ENCODE peak calls at places on chromosomes 5 and 9, in ten cellular contexts. T is astrocyte of the cerebellum, H is Calu3, V is ovary, I is fibroblast of mammary gland, L is cardiac fibroblast, S is choroid plexus epithelial cell, R is GM20000, X is left lung, F is PC-3. N is an unnamed sample.

GRCh38 chr5:166834246-166834645 is 1457.2 kb upstream of the WWC1 start:
- DNase-seq in L (no peak), R (no peak), S (peak), T (no peak), X (no peak), V (no peak), F (no peak), I (peak), H (no peak), N (no peak)

GRCh38 chr9:101455656-101456235 is 20.2 kb upstream of the ALDOB start:
- DNase-seq in F (no peak), L (peak), X (no peak), T (no peak), S (peak), R (no peak), V (no peak), H (no peak), I (peak), N (no peak)

GRCh38 chr5:107523019-107523680 is 147.6 kb downstream of the EFNA5 start:
- DNase-seq in R (no peak), X (no peak), S (no peak), H (no peak), I (no peak), T (no peak), V (no peak), L (no peak), F (peak), N (no peak)

GRCh38 chr9:79662553-79662956 is 90.8 kb downstream of the TLE4 start:
- DNase-seq in H (no peak), I (no peak), F (no peak), S (peak), T (no peak), X (no peak), R (no peak), V (no peak), L (peak), N (no peak)

GRCh38 chr9:133144887-133145466 is 18.7 kb downstream of the GBGT1 start:
- DNase-seq in F (no peak), H (no peak), S (no peak), R (no peak), L (no peak), I (no peak), V (no peak), X (no peak), T (no peak), N (no peak)

GRCh38 chr5:115573133-115573532 is 28.6 kb upstream of the FEM1C start:
- DNase-seq in H (no peak), X (no peak), I (peak), T (peak), V (no peak), L (peak), F (peak), S (peak), R (no peak), N (no peak)

GRCh38 chr5:944992-945685 is 52.5 kb downstream of the TRIP13 start:
- DNase-seq in I (no peak), T (peak), X (no peak), V (no peak), H (no peak), S (no peak), L (no peak), R (no peak), F (no peak), N (no peak)

GRCh38 chr9:82789155-82789824 is 273.7 kb downstream of the RASEF start:
- DNase-seq in L (no peak), S (no peak), V (no peak), F (no peak), H (no peak), I (no peak), T (no peak), R (no peak), X (no peak), N (no peak)

GRCh38 chr5:38316544-38317224 is 58.3 kb downstream of the EGFLAM start:
- DNase-seq in L (peak), I (peak), R (no peak), F (no peak), X (no peak), T (no peak), H (no peak), V (peak), S (peak), N (no peak)
- TF ChIP-seq CTCF in L (no peak), I (peak), R (no peak), F (no peak), X (no peak), T (no peak), H (no peak), V (no peak), S (peak), N (no peak)

DNA sequence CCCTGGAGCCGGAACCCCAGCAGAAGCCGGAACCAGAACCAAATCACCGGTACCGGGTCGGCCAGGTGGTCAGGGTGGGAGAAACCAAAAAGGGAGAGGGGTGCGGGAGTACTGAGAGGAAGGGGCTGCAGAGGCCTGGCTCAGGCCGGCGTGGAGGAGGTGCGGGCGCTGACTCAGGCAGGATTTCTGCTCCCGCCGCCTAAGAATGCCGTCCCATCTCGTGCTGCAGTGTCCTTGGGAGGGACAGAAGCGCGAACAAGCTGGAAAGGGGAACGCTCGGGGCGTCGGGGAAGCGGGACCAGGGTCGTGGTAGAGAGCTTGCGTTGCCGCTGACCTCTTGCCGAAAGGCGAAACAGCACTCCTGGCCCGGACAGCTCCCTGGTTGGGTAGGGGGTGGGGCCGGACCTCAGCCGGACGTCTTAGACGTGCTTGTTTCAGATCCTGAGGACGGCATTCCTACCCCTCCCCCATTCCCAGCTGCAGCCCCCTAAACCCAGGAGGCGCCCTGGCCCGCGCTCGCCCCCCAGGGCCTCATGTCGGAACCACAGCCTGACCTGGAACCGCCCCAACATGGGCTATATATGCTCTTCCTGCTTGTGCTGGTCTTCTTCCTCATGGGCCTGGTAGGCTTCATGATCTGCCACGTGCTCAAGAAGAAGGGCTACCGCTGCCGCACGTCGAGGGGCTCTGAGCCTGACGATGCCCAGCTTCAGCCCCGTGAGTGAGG is 1.1 kb downstream of the RELL2 start:
- DNase-seq in F (no peak), L (peak), I (peak), T (no peak), R (peak), H (peak), S (peak), V (peak), X (peak), N (peak)
- TF ChIP-seq CTCF in F (no peak), L (peak), I (peak), T (peak), R (peak), H (peak), S (peak), V (no peak), X (no peak), N (peak)

DNA sequence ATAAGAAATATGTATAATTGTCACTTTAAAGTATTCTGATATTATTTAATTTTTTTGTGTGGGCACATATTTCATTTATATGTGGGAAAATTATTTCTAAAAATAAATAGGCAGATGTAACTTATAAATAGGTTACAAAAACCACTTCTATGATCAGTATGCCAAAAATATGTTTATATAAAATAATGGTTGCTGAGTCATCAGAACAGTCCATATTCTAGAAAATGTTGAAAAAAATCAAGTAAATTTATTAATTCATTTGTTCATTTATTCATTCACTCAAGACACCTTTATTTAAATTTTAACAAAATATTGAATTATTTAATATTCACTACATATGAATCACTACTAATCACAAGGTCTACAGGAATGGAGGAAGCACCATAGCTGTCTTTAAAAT is 1387.3 kb upstream of the C9orf72 start:
- DNase-seq in I (no peak), S (no peak), X (no peak), T (no peak), F (no peak), V (no peak), L (no peak), R (no peak), H (no peak), N (no peak)
- TF ChIP-seq CTCF in I (no peak), S (no peak), X (no peak), T (no peak), F (no peak), V (no peak), L (no peak), R (no peak), H (no peak), N (no peak)

GRCh38 chr5:10056228-10056760 is 193.4 kb downstream of the ATPSCKMT start:
- DNase-seq in R (no peak), S (no peak), L (no peak), X (no peak), F (peak), T (no peak), I (no peak), V (no peak), H (no peak), N (no peak)

GRCh38 chr5:10063997-10064396 is 185.7 kb downstream of the ATPSCKMT start:
- DNase-seq in V (no peak), S (no peak), X (no peak), H (no peak), L (no peak), R (no peak), F (no peak), T (no peak), I (no peak), N (no peak)

GRCh38 chr5:10057356-10057755 is 192.3 kb downstream of the ATPSCKMT start:
- DNase-seq in H (no peak), X (no peak), L (no peak), R (no peak), V (no peak), I (no peak), T (no peak), S (no peak), F (no peak), N (no peak)

GRCh38 chr5:10064546-10065215 is 185.0 kb downstream of the ATPSCKMT start:
- DNase-seq in T (no peak), V (no peak), S (no peak), H (no peak), X (no peak), I (no peak), L (no peak), R (no peak), F (no peak), N (no peak)

GRCh38 chr5:10059611-10060379 is 189.9 kb downstream of the ATPSCKMT start:
- DNase-seq in L (no peak), S (no peak), X (no peak), I (no peak), V (no peak), H (no peak), T (no peak), F (no peak), R (peak), N (no peak)
- TF ChIP-seq CTCF in L (no peak), S (no peak), X (no peak), I (no peak), V (no peak), H (no peak), T (no peak), F (peak), R (no peak), N (no peak)

GRCh38 chr9:99238331-99238730 is 16.2 kb downstream of the SEC61B start:
- DNase-seq in R (no peak), T (no peak), S (no peak), L (no peak), X (no peak), F (no peak), H (no peak), V (no peak), I (no peak), N (no peak)

GRCh38 chr9:99244300-99245260 is 22.5 kb downstream of the SEC61B start:
- DNase-seq in H (no peak), I (no peak), L (no peak), F (no peak), X (no peak), S (no peak), V (no peak), R (peak), T (no peak), N (no peak)

GRCh38 chr9:99237356-99237755 is 15.3 kb downstream of the SEC61B start:
- DNase-seq in V (no peak), I (no peak), F (no peak), X (no peak), R (no peak), L (no peak), H (no peak), S (no peak), T (no peak), N (no peak)

GRCh38 chr9:99239341-99240055 is 17.4 kb downstream of the SEC61B start:
- DNase-seq in F (no peak), S (peak), I (peak), T (no peak), H (no peak), L (peak), X (no peak), R (no peak), V (no peak), N (no peak)

DNA sequence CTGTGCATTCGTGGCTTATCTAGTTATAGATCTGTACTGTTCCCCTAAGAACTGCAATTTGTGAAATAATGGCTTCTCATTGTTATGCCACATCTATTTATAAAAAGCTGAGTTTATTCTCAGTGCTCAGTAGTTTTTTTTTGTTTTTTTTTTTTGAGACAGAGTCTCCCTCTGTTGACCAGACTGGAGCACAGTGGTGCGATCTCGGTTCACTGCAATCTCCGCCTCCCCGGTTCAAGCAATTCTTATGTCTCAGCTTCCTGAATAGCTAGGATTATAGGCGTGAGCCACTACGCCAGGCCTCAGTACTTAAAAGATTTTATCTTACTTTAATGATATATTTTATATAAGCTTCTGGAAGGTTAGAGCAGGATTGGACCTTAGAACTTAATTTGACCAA is 19.0 kb downstream of the SEC61B start:
- DNase-seq in I (no peak), H (no peak), T (no peak), S (peak), R (no peak), V (no peak), F (no peak), L (no peak), X (no peak), N (no peak)
- TF ChIP-seq CTCF in I (no peak), H (no peak), T (no peak), S (peak), R (no peak), V (no peak), F (no peak), L (no peak), X (no peak), N (no peak)